ENCODE peak calls at places on chromosomes 4 and X, in four cellular contexts. K is hepatocyte, U is ovary, L is heart left ventricle. C is an unnamed sample.

GRCh38 chr4:128579454-128579853 is 230.0 kb upstream of the JADE1 start:
- DNase-seq in K (no peak), L (no peak), U (no peak), C (no peak)

GRCh38 chr4:25424539-25425228 is 47.6 kb downstream of the ANAPC4 start:
- DNase-seq in U (no peak), L (peak; percentile 61), K (no peak), C (no peak)

GRCh38 chr4:99507762-99508161 is 3.1 kb upstream of the C4orf17 start:
- DNase-seq in L (no peak), K (no peak), U (no peak), C (no peak)

GRCh38 chrX:130108647-130109428 is 1.5 kb downstream of the ELF4 start:
- DNase-seq in L (peak; percentile 54), K (peak; percentile 46), U (no peak), C (no peak)

GRCh38 chrX:26778320-26778888 is 562.4 kb downstream of the MAGEB5 start:
- DNase-seq in K (no peak), L (no peak), U (no peak), C (no peak)

GRCh38 chrX:4830880-4831557 is 1117.6 kb upstream of the PRKX start:
- DNase-seq in U (no peak), K (peak; percentile 66), L (no peak), C (no peak)

GRCh38 chrX:1360171-1360570 is 23.6 kb downstream of the IL3RA start:
- DNase-seq in U (no peak), L (no peak), K (no peak), C (no peak)

GRCh38 chr4:751676-752075 is 46.0 kb downstream of the PCGF3 start:
- DNase-seq in L (peak; percentile 34), K (no peak), U (no peak), C (no peak)

GRCh38 chr4:11338990-11339782 is 89.5 kb downstream of the HS3ST1 start:
- DNase-seq in L (no peak), U (no peak), K (no peak), C (no peak)

GRCh38 chr4:150773729-150774449 is 191.9 kb downstream of the MAB21L2 start:
- DNase-seq in L (no peak), K (no peak), U (no peak), C (no peak)

GRCh38 chr4:33914386-33914785 is 2329.9 kb downstream of the ARAP2 start:
- DNase-seq in U (no peak), L (no peak), K (no peak), C (no peak)

GRCh38 chr4:1172971-1173757 is 781 bp upstream of the SPON2 start:
- DNase-seq in L (no peak), K (peak; percentile 79), U (peak; percentile 55), C (peak; percentile 74)

GRCh38 chr4:159097785-159098184 is 5.1 kb upstream of the RAPGEF2 start:
- DNase-seq in K (peak; percentile 28), U (no peak), L (no peak), C (no peak)

GRCh38 chr4:73653695-73654106 is 33.5 kb upstream of the RASSF6 start:
- DNase-seq in L (no peak), U (no peak), K (peak; percentile 65), C (no peak)

GRCh38 chr4:173572493-173573129 is 42.6 kb upstream of the HAND2 start:
- DNase-seq in U (no peak), K (no peak), L (no peak), C (no peak)

GRCh38 chr4:7649741-7650531 is 215.2 kb upstream of the PSAPL1 start:
- DNase-seq in U (no peak), K (no peak), L (no peak), C (no peak)
- TF ChIP-seq CTCF in U (no peak), K (no peak), L (no peak), C (no peak)

GRCh38 chr4:77006753-77007355 is 57.3 kb downstream of the SEPTIN11 start:
- DNase-seq in U (no peak), L (no peak), K (no peak), C (no peak)

GRCh38 chr4:77002321-77002720 is 52.8 kb downstream of the SEPTIN11 start:
- DNase-seq in K (no peak), U (no peak), L (no peak), C (no peak)

GRCh38 chr4:77001907-77002306 is 52.4 kb downstream of the SEPTIN11 start:
- DNase-seq in K (no peak), U (no peak), L (no peak), C (no peak)

GRCh38 chr4:77002721-77003120 is 53.2 kb downstream of the SEPTIN11 start:
- DNase-seq in K (no peak), L (no peak), U (no peak), C (no peak)

GRCh38 chr4:77003400-77003799 is 53.8 kb downstream of the SEPTIN11 start:
- DNase-seq in U (no peak), L (no peak), K (no peak), C (no peak)
- H3K27ac ChIP-seq in U (no peak overlapping the region), L (no peak overlapping the region), K (no peak overlapping the region), C (no peak overlapping the region)

DNA sequence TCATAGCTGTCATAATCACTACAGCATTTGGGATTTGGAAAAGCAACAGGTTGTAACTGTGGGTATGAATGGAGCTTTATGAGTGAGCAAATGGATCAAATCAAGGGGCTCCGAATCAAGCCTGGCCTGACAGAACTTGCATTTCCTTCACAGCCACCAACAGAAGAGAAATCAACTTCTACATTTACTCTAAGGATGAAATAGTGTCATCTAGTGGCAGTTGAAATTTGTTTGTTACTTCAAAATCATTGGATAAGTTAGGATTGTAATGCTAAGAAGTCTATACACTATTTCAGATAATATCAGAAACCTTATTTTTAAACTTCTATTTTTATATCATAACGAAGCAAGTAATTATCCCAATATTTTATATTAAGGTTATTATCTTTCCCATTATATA is 10.7 kb upstream of the WDR17 start:
- DNase-seq in U (no peak), K (no peak), L (no peak), C (no peak)
- TF ChIP-seq CTCF in U (no peak), K (peak; percentile 40), L (no peak), C (peak; percentile 32)

GRCh38 chr4:85823295-85823694 is 348.3 kb downstream of the ARHGAP24 start:
- DNase-seq in U (no peak), L (peak; percentile 54), K (no peak), C (no peak)
- H3K27ac ChIP-seq in U (no peak overlapping the region), L (no peak overlapping the region), K (no peak overlapping the region), C (peak overlapping the region; percentile 6)

GRCh38 chr4:108512615-108513505 is 107.5 kb upstream of the RPL34 start:
- DNase-seq in L (peak; percentile 26), K (peak; percentile 75), U (no peak), C (no peak)
- TF ChIP-seq CTCF in L (peak; percentile 35), K (peak; percentile 74), U (no peak), C (no peak)